ENCODE peak calls at places on chromosomes 7 and 10, in nine cellular contexts. R, A, W, M, Q, C, L, N and V are unnamed samples.

GRCh38 chr7:105830405-105831218 is 45.8 kb downstream of the ATXN7L1 start:
- DNase-seq in N (no peak), A (no peak), L (peak), W (no peak), R (no peak), Q (no peak), C (no peak), M (peak), V (no peak)

GRCh38 chr7:103065666-103066065 is 8.9 kb downstream of the FBXL13 start:
- DNase-seq in A (no peak), N (peak), W (no peak), C (no peak), Q (peak), M (peak), R (peak), L (no peak), V (peak)

GRCh38 chr7:127619681-127620405 is 1.9 kb upstream of the PAX4 start:
- DNase-seq in L (no peak), A (no peak), R (no peak), Q (no peak), M (no peak), W (no peak), C (peak), N (peak), V (no peak)

GRCh38 chr10:60008816-60009215 is 102.5 kb upstream of the CCDC6 start:
- DNase-seq in A (no peak), M (no peak), N (no peak), Q (no peak), L (no peak), C (no peak), W (no peak), R (no peak), V (no peak)

GRCh38 chr10:10642741-10643280 is 374.9 kb upstream of the CELF2 start:
- DNase-seq in W (peak), N (no peak), C (no peak), Q (no peak), A (no peak), M (peak), R (no peak), L (no peak), V (no peak)

GRCh38 chr7:4718071-4718470 is 36.0 kb downstream of the FOXK1 start:
- DNase-seq in A (no peak), M (no peak), W (no peak), R (no peak), L (no peak), N (no peak), C (no peak), Q (no peak), V (no peak)

GRCh38 chr7:105979405-105979804 is 16.3 kb downstream of the CDHR3 start:
- DNase-seq in M (no peak), A (no peak), C (no peak), N (no peak), W (no peak), Q (no peak), R (no peak), L (no peak), V (no peak)

GRCh38 chr7:1990001-1990670 is 242.6 kb downstream of the MAD1L1 start:
- DNase-seq in M (no peak), Q (no peak), L (no peak), A (no peak), R (no peak), C (no peak), N (no peak), W (no peak), V (no peak)

GRCh38 chr7:112788778-112789343 is 1.3 kb downstream of the TMEM168 start:
- DNase-seq in R (no peak), A (no peak), Q (no peak), M (no peak), N (no peak), L (no peak), C (no peak), W (no peak), V (no peak)

GRCh38 chr10:43707755-43708154 is 59.1 kb upstream of the ZNF32 start:
- DNase-seq in M (no peak), W (no peak), N (no peak), Q (no peak), C (no peak), A (no peak), L (no peak), R (no peak), V (no peak)

GRCh38 chr7:127678947-127679346 is 27.0 kb downstream of the SND1 start:
- DNase-seq in C (no peak), R (no peak), M (peak), N (no peak), W (no peak), Q (peak), A (no peak), L (no peak), V (peak)

GRCh38 chr10:132666733-132667612 is 119.0 kb downstream of the NKX6-2 start:
- DNase-seq in L (no peak), M (peak), W (peak), C (no peak), N (peak), A (no peak), R (no peak), Q (no peak), V (no peak)

GRCh38 chr10:133528845-133529575 is 1.8 kb downstream of the CYP2E1 start:
- DNase-seq in R (no peak), M (peak), C (no peak), W (no peak), L (no peak), A (no peak), Q (no peak), N (peak), V (no peak)

GRCh38 chr10:33465747-33466146 is 131.3 kb upstream of the NRP1 start:
- DNase-seq in W (no peak), A (no peak), R (no peak), C (no peak), Q (no peak), M (peak), N (no peak), L (no peak), V (no peak)

GRCh38 chr10:987906-988666 is at the start of gene GTPBP4:
- DNase-seq in R (peak), W (peak), L (peak), M (peak), Q (peak), A (peak), N (peak), C (peak), V (peak)
- TF ChIP-seq CTCF in R (no peak), W (peak), L (no peak), M (peak), Q (peak), A (no peak), N (peak), C (peak), V (peak)

DNA sequence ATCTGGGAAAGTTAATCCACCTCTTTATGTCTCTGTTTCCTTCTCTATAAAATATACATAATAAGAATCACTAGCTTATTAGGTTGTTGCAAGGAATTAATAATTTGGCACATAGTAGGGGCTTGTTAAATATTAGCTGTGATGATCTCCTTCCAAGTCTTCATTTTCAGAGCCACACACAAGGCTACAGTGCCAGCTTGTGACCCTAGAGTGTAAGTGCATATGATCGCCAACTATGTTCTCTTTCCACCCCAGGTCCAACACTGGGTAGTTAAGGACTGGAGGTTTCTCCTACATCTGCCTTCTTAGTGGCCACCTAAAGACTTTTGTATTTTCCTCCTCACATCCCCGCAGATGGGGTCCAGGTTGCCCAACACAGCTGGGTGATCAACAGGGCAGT is 17.9 kb upstream of the ACSM6 start:
- DNase-seq in A (no peak), L (no peak), W (no peak), C (no peak), N (no peak), R (no peak), Q (no peak), M (no peak), V (no peak)
- TF ChIP-seq CTCF in A (no peak), L (no peak), W (no peak), C (no peak), N (peak), R (no peak), Q (no peak), M (no peak), V (no peak)

GRCh38 chr7:140992422-140992821 is 22.3 kb downstream of the MRPS33 start:
- DNase-seq in M (no peak), N (no peak), R (no peak), W (no peak), Q (no peak), A (no peak), C (no peak), L (no peak), V (no peak)
- TF ChIP-seq CTCF in M (no peak), N (no peak), R (no peak), W (no peak), Q (no peak), A (no peak), C (no peak), L (no peak), V (no peak)

DNA sequence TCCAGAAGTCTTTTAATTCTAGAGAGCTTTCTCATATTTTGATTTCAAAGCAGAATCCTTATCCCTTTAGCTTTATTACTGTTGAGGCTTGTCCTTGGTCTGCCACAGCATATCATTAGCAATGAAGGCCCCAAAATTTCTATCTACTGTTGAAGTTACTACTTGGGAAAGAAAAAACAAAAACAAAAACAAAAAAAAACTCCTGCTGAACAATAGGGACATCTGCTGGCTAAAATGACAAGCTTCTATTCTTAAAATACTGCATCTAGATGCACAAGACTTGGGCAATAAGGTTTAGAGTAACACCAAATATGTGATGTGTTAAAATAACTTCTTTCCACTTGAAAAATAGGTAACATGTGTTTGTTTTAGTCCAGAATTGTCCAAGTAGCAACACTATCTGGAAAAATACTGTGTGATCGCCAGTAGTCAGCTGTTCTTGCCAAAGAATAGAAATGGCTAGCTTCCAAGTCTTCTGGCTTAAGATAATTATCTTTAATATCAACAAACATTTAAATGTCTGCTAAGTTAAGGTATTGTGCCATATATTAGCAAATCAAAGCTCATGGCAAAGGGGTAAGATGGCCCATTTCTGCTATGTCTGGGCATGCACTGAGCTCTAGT is 3.8 kb upstream of the DMTF1 start:
- DNase-seq in L (peak), N (no peak), M (peak), A (no peak), Q (no peak), C (no peak), R (no peak), W (no peak), V (peak)
- TF ChIP-seq CTCF in L (peak), N (no peak), M (peak), A (no peak), Q (peak), C (peak), R (peak), W (peak), V (no peak)